ENCODE peak calls at places on chromosomes 11 and 22, in four cellular contexts. One of them, this sample, is unnamed.
A peak's percentile ranks its signal among the peaks of the same experiment; 100 is the strongest.

GRCh38 chr11:74069146-74070046 is 60.5 kb upstream of the UCP3 start:
- DNase-seq in right lobe of liver: no peak
- DNase-seq in heart left ventricle: no peak
- DNase-seq in MM.1S: no peak
- DNase-seq in this sample: no peak

GRCh38 chr11:72897506-72897905 is 83.3 kb downstream of the ATG16L2 start:
- DNase-seq in MM.1S: no peak
- DNase-seq in right lobe of liver: no peak
- DNase-seq in heart left ventricle: no peak
- DNase-seq in this sample: no peak

GRCh38 chr22:50576070-50576469 is 2.2 kb downstream of the CPT1B start:
- DNase-seq in MM.1S: no peak
- DNase-seq in heart left ventricle: no peak
- DNase-seq in right lobe of liver: no peak
- DNase-seq in this sample: peak; percentile 64

GRCh38 chr11:63635762-63636465 is 21.7 kb upstream of the PLAAT3 start:
- DNase-seq in heart left ventricle: peak; percentile 33
- DNase-seq in right lobe of liver: no peak
- DNase-seq in MM.1S: peak; percentile 50
- DNase-seq in this sample: peak; percentile 67

GRCh38 chr22:35538801-35539321 is 1.8 kb upstream of the RASD2 start:
- DNase-seq in heart left ventricle: no peak
- DNase-seq in right lobe of liver: peak; percentile 71
- DNase-seq in MM.1S: peak; percentile 44
- DNase-seq in this sample: peak; percentile 65

GRCh38 chr11:103892603-103893002 is 143.8 kb upstream of the DDI1 start:
- DNase-seq in right lobe of liver: no peak
- DNase-seq in heart left ventricle: no peak
- DNase-seq in MM.1S: no peak
- DNase-seq in this sample: no peak

GRCh38 chr11:128482512-128483191 is 104.7 kb downstream of the ETS1 start:
- DNase-seq in right lobe of liver: no peak
- DNase-seq in MM.1S: no peak
- DNase-seq in heart left ventricle: peak; percentile 21
- DNase-seq in this sample: no peak

GRCh38 chr11:76604652-76605241 is 65.8 kb downstream of the LRRC32 start:
- DNase-seq in MM.1S: no peak
- DNase-seq in heart left ventricle: peak; percentile 80
- DNase-seq in right lobe of liver: peak; percentile 86
- DNase-seq in this sample: peak; percentile 55

DNA sequence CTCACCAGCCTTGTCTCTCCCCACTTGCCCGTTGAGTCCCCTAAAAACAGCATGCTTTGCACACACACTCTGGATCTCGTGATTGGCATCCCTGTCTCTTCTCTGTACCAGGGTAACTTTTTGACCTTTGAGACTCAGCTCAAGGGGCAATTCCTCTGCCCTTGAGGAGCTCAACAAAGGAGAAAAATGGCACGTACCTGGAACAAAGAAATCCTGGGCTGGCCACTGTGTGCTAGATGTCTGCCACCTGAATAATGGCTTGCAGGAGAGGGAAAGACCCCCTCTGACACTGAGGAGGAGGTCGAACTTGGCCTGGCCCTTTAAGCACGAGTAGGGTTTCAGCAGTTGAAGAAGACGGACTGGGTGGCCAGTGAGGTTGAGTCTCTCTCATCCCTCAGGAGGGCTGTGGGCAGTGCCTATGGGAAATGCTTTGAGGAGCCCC is 5.8 kb downstream of the UBE2L3 start:
- DNase-seq in right lobe of liver: no peak
- DNase-seq in MM.1S: no peak
- DNase-seq in heart left ventricle: no peak
- DNase-seq in this sample: no peak
- H3K4me1 ChIP-seq in right lobe of liver: no peaks in the 10 kb centered on the region
- H3K4me1 ChIP-seq in MM.1S: peaks cover 20% of the 10 kb centered on the region
- H3K4me1 ChIP-seq in heart left ventricle: peaks cover 43% of the 10 kb centered on the region
- H3K4me1 ChIP-seq in this sample: peaks cover 15% of the 10 kb centered on the region

GRCh38 chr11:65934014-65934413 is 11.3 kb upstream of the TSGA10IP start:
- DNase-seq in heart left ventricle: no peak
- DNase-seq in MM.1S: no peak
- DNase-seq in right lobe of liver: no peak
- DNase-seq in this sample: no peak
- H3K4me1 ChIP-seq in heart left ventricle: no peaks in the 10 kb centered on the region
- H3K4me1 ChIP-seq in MM.1S: peaks cover 3% of the 10 kb centered on the region
- H3K4me1 ChIP-seq in right lobe of liver: no peaks in the 10 kb centered on the region
- H3K4me1 ChIP-seq in this sample: no peaks in the 10 kb centered on the region

GRCh38 chr22:47194476-47195155 is 432.2 kb downstream of the TBC1D22A start:
- DNase-seq in heart left ventricle: no peak
- DNase-seq in MM.1S: no peak
- DNase-seq in right lobe of liver: no peak
- DNase-seq in this sample: peak; percentile 12

GRCh38 chr22:47191630-47192105 is 429.2 kb downstream of the TBC1D22A start:
- DNase-seq in right lobe of liver: no peak
- DNase-seq in MM.1S: no peak
- DNase-seq in heart left ventricle: no peak
- DNase-seq in this sample: no peak

GRCh38 chr22:47193606-47194316 is 431.3 kb downstream of the TBC1D22A start:
- DNase-seq in heart left ventricle: no peak
- DNase-seq in right lobe of liver: no peak
- DNase-seq in MM.1S: no peak
- DNase-seq in this sample: no peak

GRCh38 chr22:47192106-47192650 is 429.7 kb downstream of the TBC1D22A start:
- DNase-seq in MM.1S: no peak
- DNase-seq in right lobe of liver: peak; percentile 42
- DNase-seq in heart left ventricle: peak; percentile 6
- DNase-seq in this sample: no peak

DNA sequence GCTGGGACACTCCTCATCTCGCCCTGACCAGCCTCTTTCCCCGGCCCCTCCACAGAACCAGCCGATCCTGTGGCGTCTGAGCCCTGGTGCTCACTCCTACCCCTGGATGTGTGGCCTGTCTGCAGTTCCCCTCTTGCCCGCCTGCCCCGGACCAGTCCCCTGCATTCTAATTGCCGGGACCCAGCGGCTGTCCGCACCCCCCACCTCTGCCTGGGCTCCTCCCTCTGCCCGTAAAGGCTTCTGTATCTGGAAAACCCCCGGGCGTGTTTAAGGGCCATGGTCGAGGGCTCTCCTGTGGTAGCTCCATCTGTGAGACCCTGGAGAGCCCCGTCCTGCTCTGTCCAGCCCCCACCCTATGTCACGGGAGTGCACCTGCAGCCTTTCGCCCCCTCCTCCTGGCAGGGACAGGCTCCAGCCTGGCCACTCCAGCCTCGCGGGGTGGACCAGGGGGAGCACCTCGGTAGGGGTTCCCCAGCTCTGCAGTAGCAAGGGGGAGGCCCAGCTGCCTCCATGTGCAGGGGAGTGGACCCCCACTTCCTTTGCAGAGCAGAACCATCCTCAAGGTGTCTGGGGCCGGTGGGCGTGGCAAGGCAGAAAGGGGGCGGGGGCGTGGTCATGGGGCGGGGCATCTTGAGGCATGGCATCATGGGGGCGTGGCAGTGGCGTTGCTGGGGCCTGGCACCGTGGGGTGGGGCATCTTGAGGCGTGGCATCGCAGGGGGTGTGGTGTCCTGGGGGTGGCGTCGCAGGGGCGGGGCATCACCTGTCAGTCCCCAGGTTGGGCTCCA is 430.4 kb downstream of the TBC1D22A start:
- DNase-seq in heart left ventricle: peak; percentile 6
- DNase-seq in MM.1S: no peak
- DNase-seq in right lobe of liver: no peak
- DNase-seq in this sample: no peak
- H3K4me1 ChIP-seq in heart left ventricle: no peaks in the 10 kb centered on the region
- H3K4me1 ChIP-seq in MM.1S: no peaks in the 10 kb centered on the region
- H3K4me1 ChIP-seq in right lobe of liver: no peaks in the 10 kb centered on the region
- H3K4me1 ChIP-seq in this sample: no peaks in the 10 kb centered on the region

GRCh38 chr11:86941871-86942208 is 13.4 kb downstream of the FZD4 start:
- DNase-seq in heart left ventricle: no peak
- DNase-seq in MM.1S: no peak
- DNase-seq in right lobe of liver: no peak
- DNase-seq in this sample: no peak

GRCh38 chr11:86941077-86941870 is 13.9 kb downstream of the FZD4 start:
- DNase-seq in heart left ventricle: no peak
- DNase-seq in MM.1S: no peak
- DNase-seq in right lobe of liver: peak; percentile 56
- DNase-seq in this sample: no peak

GRCh38 chr11:86940122-86940777 is 14.9 kb downstream of the FZD4 start:
- DNase-seq in heart left ventricle: peak; percentile 70
- DNase-seq in right lobe of liver: peak; percentile 60
- DNase-seq in MM.1S: no peak
- DNase-seq in this sample: no peak

GRCh38 chr11:86938900-86939880 is 16.0 kb downstream of the FZD4 start:
- DNase-seq in heart left ventricle: no peak
- DNase-seq in right lobe of liver: no peak
- DNase-seq in MM.1S: peak; percentile 41
- DNase-seq in this sample: peak; percentile 41

DNA sequence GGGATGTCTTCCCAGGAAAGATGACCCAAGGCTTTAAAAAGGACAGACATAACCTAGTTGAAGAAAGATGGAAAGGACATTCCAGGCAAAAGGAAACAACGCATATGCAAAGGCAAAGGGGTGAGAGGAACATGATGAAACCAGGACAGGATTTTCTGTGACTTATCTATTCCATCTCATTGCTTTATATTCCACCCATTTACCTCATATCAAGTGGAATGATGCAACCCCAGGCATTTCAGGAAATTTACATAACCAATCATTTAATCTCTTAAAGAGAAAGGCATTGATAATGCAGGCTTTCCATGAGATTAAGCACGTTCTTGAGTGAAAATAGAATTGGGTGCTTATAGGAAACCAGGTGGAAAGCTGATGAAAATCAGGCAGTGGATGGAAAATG is 13.0 kb downstream of the FZD4 start:
- DNase-seq in heart left ventricle: no peak
- DNase-seq in right lobe of liver: no peak
- DNase-seq in MM.1S: no peak
- DNase-seq in this sample: no peak
- H3K4me1 ChIP-seq in heart left ventricle: peaks cover 18% of the 10 kb centered on the region
- H3K4me1 ChIP-seq in right lobe of liver: no peaks in the 10 kb centered on the region
- H3K4me1 ChIP-seq in MM.1S: no peaks in the 10 kb centered on the region
- H3K4me1 ChIP-seq in this sample: peaks cover 13% of the 10 kb centered on the region

DNA sequence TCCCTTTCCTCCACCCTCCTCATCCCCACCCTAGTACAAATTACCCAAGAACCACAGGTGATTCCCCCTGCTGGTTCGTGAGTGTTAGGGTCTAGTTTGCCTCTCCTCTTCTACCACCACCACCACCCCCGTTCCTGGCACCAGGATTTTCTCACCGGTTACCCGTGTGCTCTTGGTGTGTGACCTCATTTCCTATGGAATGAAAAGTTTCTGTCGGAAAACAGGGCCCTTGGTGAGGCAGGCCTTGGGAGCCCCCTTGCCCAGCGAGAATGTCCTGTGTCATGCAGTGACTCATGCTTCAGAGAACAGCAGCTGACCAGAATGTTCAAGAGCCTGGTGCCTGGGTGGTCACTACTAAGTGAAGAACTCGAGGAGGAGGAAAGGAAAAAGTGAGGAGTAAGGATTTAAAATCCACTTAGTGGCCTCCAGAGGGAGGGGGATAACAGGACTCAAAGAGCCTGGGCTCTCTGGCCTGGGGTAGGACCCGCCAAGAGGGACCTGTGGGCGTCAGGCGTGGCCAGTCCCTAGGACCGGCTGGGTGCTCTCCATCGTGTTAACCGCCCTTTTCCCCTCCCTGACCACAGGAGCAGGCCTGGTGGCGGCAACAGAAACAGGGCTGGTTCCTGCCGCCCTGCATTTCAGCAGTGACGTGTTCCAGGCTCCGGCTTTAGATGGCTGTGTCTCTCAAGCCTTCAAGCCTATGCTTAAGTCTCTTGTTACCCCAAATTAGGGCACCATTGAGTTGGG is 30.2 kb downstream of the C22orf31 start:
- DNase-seq in right lobe of liver: peak; percentile 63
- DNase-seq in MM.1S: no peak
- DNase-seq in heart left ventricle: peak; percentile 48
- DNase-seq in this sample: peak; percentile 70
- H3K4me1 ChIP-seq in right lobe of liver: peaks cover 2% of the 10 kb centered on the region
- H3K4me1 ChIP-seq in MM.1S: no peaks in the 10 kb centered on the region
- H3K4me1 ChIP-seq in heart left ventricle: peaks cover 13% of the 10 kb centered on the region
- H3K4me1 ChIP-seq in this sample: peaks cover 32% of the 10 kb centered on the region

GRCh38 chr11:68044145-68044813 is 5.5 kb downstream of the TCIRG1 start:
- DNase-seq in right lobe of liver: no peak
- DNase-seq in heart left ventricle: no peak
- DNase-seq in MM.1S: no peak
- DNase-seq in this sample: peak; percentile 47
- H3K4me1 ChIP-seq in right lobe of liver: no peaks in the 10 kb centered on the region
- H3K4me1 ChIP-seq in heart left ventricle: no peaks in the 10 kb centered on the region
- H3K4me1 ChIP-seq in MM.1S: peaks cover 9% of the 10 kb centered on the region
- H3K4me1 ChIP-seq in this sample: peaks cover 12% of the 10 kb centered on the region

This sample was measured in SK-N-SH.